ENCODE peak calls at places on chromosome 20, in seven cellular contexts. G is HS-5, S is HEK293T, R is SJSA1, T is NCI-H1105, B is NCI-H1436 treated with DMSO at 0.1 percent for 48 hours, U is activated T-cell treated with anti-CD3 and anti-CD28 coated beads for 1 hour. L is an unnamed sample.

GRCh38 chr20:25280051-25280573 is 32.2 kb downstream of the PYGB start:
- DNase-seq in G (no peak), S (no peak), R (no peak), T (peak), B (no peak), U (no peak), L (no peak)

GRCh38 chr20:33993800-33994623 is at the start of gene RALY:
- DNase-seq in G (no peak), S (peak), R (peak), T (peak), B (peak), U (peak), L (peak)

GRCh38 chr20:15902493-15902892 is 670.8 kb downstream of the KIF16B start:
- DNase-seq in G (no peak), S (peak), R (no peak), T (no peak), B (no peak), U (no peak), L (no peak)

GRCh38 chr20:17024513-17025105 is 202.2 kb upstream of the PCSK2 start:
- DNase-seq in G (peak), S (no peak), R (peak), T (no peak), B (no peak), U (no peak), L (no peak)

GRCh38 chr20:24046905-24047304 is 58.3 kb upstream of the GGTLC1 start:
- DNase-seq in G (no peak), S (no peak), R (no peak), T (no peak), B (no peak), U (no peak), L (no peak)

GRCh38 chr20:44231713-44232468 is 15.2 kb upstream of the GDAP1L1 start:
- DNase-seq in G (no peak), S (no peak), R (no peak), T (no peak), B (no peak), U (no peak), L (no peak)

GRCh38 chr20:39939241-39939865 is 749.7 kb downstream of the MAFB start:
- DNase-seq in G (peak), S (no peak), R (no peak), T (no peak), B (no peak), U (no peak), L (no peak)

GRCh38 chr20:49562341-49563014 is 5.5 kb downstream of the PTGIS start:
- DNase-seq in G (peak), S (no peak), R (peak), T (no peak), B (no peak), U (no peak), L (no peak)

GRCh38 chr20:57698867-57699275 is 10.9 kb downstream of the PMEPA1 start:
- DNase-seq in G (no peak), S (no peak), R (no peak), T (no peak), B (no peak), U (no peak), L (no peak)

GRCh38 chr20:4161447-4162251 is 146.3 kb upstream of the RNF24 start:
- DNase-seq in G (no peak), S (no peak), R (no peak), T (peak), B (no peak), U (no peak), L (no peak)

GRCh38 chr20:47744803-47745202 is 40.5 kb downstream of the SULF2 start:
- DNase-seq in G (no peak), S (no peak), R (no peak), T (no peak), B (no peak), U (no peak), L (no peak)

GRCh38 chr20:48463916-48464315 is 363.9 kb downstream of the PREX1 start:
- DNase-seq in G (peak), S (no peak), R (no peak), T (no peak), B (no peak), U (no peak), L (no peak)

GRCh38 chr20:59616306-59616705 is 12.0 kb downstream of the PHACTR3 start:
- DNase-seq in G (no peak), S (no peak), R (no peak), T (no peak), B (no peak), U (no peak), L (no peak)

GRCh38 chr20:18139832-18140231 is 2.2 kb downstream of the KAT14 start:
- DNase-seq in G (no peak), S (no peak), R (no peak), T (no peak), B (no peak), U (no peak), L (no peak)

GRCh38 chr20:38260025-38260377 is 534 bp downstream of the KIAA1755 start:
- DNase-seq in G (no peak), S (no peak), R (no peak), T (no peak), B (no peak), U (no peak), L (no peak)

GRCh38 chr20:38108438-38109024 is 56.5 kb downstream of the TGM2 start:
- DNase-seq in G (no peak), S (no peak), R (peak), T (no peak), B (no peak), U (no peak), L (no peak)

GRCh38 chr20:42261766-42262165 is 643.6 kb upstream of the CHD6 start:
- DNase-seq in G (no peak), S (no peak), R (no peak), T (no peak), B (no peak), U (no peak), L (no peak)

GRCh38 chr20:50330504-50331313 is 140.1 kb downstream of the CEBPB start:
- DNase-seq in G (no peak), S (no peak), R (no peak), T (no peak), B (no peak), U (no peak), L (no peak)

GRCh38 chr20:63828545-63828944 is 2.5 kb downstream of the ZBTB46 start:
- DNase-seq in G (no peak), S (no peak), R (no peak), T (no peak), B (no peak), U (no peak), L (no peak)

GRCh38 chr20:13953227-13953626 is 37.2 kb downstream of the SEL1L2 start:
- DNase-seq in G (no peak), S (no peak), R (no peak), T (no peak), B (no peak), U (no peak), L (no peak)

GRCh38 chr20:46406986-46407670 is 713 bp upstream of the ELMO2 start:
- DNase-seq in G (peak), S (no peak), R (peak), T (peak), B (peak), U (peak), L (peak)

L was measured in stimulated activated CD4-positive, alpha-beta T cell treated with anti-CD3 and anti-CD28 coated beads, TNF-alpha, amount 100 ng/mL, for 24 hours.